ENCODE peak calls at places on chromosomes 16 and 17, in five cellular contexts. W, U, B, Q and L are unnamed samples.

GRCh38 chr17:32646941-32647340 is 160.1 kb downstream of the CDK5R1 start:
- DNase-seq in W (no peak), U (no peak), B (no peak), Q (no peak), L (no peak)

GRCh38 chr17:5705081-5705875 is 121.0 kb upstream of the NLRP1 start:
- DNase-seq in W (no peak), U (no peak), B (peak; percentile 36), Q (peak; percentile 37), L (peak; percentile 40)

GRCh38 chr17:28810437-28810836 is 32.2 kb downstream of the FAM222B start:
- DNase-seq in W (no peak), U (no peak), B (no peak), Q (no peak), L (no peak)

GRCh38 chr16:4384497-4384896 is 12.8 kb downstream of the VASN start:
- DNase-seq in W (no peak), U (no peak), B (peak; percentile 89), Q (peak; percentile 28), L (no peak)

GRCh38 chr17:5800646-5801045 is 216.3 kb upstream of the NLRP1 start:
- DNase-seq in W (no peak), U (no peak), B (no peak), Q (no peak), L (no peak)

GRCh38 chr17:12731839-12732238 is 57.5 kb upstream of the ARHGAP44 start:
- DNase-seq in W (no peak), U (no peak), B (no peak), Q (no peak), L (no peak)

GRCh38 chr17:79965806-79966205 is 69.9 kb downstream of the TBC1D16 start:
- DNase-seq in W (no peak), U (no peak), B (no peak), Q (no peak), L (no peak)

GRCh38 chr17:7822126-7822525 is 11.9 kb upstream of the KDM6B start:
- DNase-seq in W (no peak), U (no peak), B (no peak), Q (no peak), L (no peak)

GRCh38 chr16:31474173-31474714 is 2.3 kb downstream of the TGFB1I1 start:
- DNase-seq in W (no peak), U (no peak), B (no peak), Q (peak; percentile 44), L (no peak)

GRCh38 chr16:79767597-79768280 is 167.2 kb upstream of the MAF start:
- DNase-seq in W (no peak), U (peak; percentile 40), B (no peak), Q (no peak), L (no peak)

GRCh38 chr16:84788968-84789371 is 30.8 kb upstream of the CRISPLD2 start:
- DNase-seq in W (no peak), U (no peak), B (peak; percentile 65), Q (no peak), L (no peak)

GRCh38 chr17:31915456-31916100 is 14.1 kb upstream of the UTP6 start:
- DNase-seq in W (no peak), U (no peak), B (no peak), Q (no peak), L (no peak)

GRCh38 chr17:74512041-74512440 is 19.2 kb downstream of the CD300LB start:
- DNase-seq in W (no peak), U (no peak), B (no peak), Q (no peak), L (no peak)

GRCh38 chr17:51200295-51200694 is 34.1 kb downstream of the NME2 start:
- DNase-seq in W (no peak), U (no peak), B (no peak), Q (no peak), L (no peak)

GRCh38 chr16:14669776-14670175 is 24.3 kb downstream of the PLA2G10 start:
- DNase-seq in W (no peak), U (no peak), B (no peak), Q (no peak), L (no peak)

GRCh38 chr16:12518238-12519004 is 285.3 kb downstream of the CPPED1 start:
- DNase-seq in W (no peak), U (no peak), B (no peak), Q (no peak), L (no peak)
- TF ChIP-seq FOXM1 in W (no peak), U (no peak), B (no peak), Q (no peak), L (no peak)

DNA sequence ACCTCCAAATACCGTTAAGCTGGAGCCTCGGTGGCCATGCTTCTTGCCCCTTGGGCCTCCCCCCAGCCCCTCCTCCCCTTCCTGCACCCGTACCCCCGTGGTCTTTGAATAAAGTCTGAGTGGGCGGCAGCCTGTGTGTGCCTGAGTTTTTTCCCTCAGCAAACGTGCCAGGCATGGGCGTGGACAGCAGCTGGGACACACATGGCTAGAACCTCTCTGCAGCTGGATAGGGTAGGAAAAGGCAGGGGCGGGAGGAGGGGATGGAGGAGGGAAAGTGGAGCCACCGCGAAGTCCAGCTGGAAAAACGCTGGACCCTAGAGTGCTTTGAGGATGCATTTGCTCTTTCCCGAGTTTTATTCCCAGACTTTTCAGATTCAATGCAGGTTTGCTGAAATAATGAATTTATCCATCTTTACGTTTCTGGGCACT is 928 bp downstream of the HBA1 start:
- DNase-seq in W (no peak), U (no peak), B (peak; percentile 70), Q (peak; percentile 23), L (no peak)
- TF ChIP-seq FOXM1 in W (no peak), U (no peak), B (no peak), Q (no peak), L (no peak)

GRCh38 chr17:10738516-10739258 is 8.9 kb upstream of the TMEM220 start:
- DNase-seq in W (no peak), U (peak; percentile 49), B (no peak), Q (no peak), L (no peak)
- TF ChIP-seq FOXM1 in W (no peak), U (no peak), B (no peak), Q (no peak), L (no peak)

GRCh38 chr17:10262451-10262850 is 64.0 kb upstream of the GAS7 start:
- DNase-seq in W (no peak), U (no peak), B (no peak), Q (no peak), L (no peak)

GRCh38 chr17:10265100-10265810 is 66.8 kb upstream of the GAS7 start:
- DNase-seq in W (peak; percentile 23), U (no peak), B (no peak), Q (no peak), L (no peak)

GRCh38 chr17:10268005-10268404 is 69.6 kb upstream of the GAS7 start:
- DNase-seq in W (no peak), U (no peak), B (no peak), Q (no peak), L (no peak)

GRCh38 chr17:10270258-10270657 is 71.9 kb upstream of the GAS7 start:
- DNase-seq in W (no peak), U (no peak), B (no peak), Q (no peak), L (no peak)

GRCh38 chr17:10266477-10266876 is 68.1 kb upstream of the GAS7 start:
- DNase-seq in W (peak; percentile 26), U (no peak), B (no peak), Q (no peak), L (no peak)
- TF ChIP-seq FOXM1 in W (no peak), U (no peak), B (no peak), Q (no peak), L (no peak)

DNA sequence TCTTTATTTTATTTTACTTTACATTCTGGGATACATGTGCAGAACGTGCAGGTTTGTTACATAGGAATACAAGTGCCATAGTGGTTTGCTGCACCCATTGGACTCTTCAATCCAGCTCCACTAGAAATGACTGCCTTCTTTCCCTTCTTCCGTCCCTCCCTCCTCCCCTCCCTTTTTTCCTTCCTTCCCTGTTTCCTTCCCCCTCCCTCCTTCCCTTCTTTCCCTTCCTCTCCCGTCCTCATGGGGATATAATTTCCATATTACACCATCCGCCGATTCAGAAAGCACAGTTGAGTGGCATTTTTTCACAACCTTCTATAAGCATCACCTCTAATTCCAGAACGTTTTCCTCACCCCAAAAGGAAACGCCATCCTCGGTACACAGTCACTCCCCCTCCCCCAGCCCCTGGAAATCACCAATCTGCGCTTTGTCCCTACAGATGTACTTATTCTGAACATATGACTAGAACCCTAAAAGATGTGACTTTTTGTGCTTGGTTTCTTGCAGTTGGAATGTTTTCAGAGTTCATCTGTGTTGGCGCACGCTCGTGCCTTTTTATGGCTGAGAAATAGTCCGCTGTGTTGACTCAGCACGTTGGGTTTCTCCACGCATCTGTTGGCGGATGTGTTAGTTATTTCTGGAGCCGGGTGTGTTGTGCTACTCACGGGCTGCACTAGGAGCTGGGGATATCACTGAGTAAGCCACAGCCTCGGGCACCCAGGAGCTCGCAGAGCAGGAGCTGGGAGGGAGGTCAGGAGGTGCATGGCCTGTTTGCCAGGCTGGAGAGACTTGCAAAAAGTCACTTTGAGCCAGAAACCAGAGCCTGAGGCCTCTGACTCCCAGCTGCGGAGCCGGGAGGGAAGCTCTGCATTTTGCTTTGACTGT is 336.4 kb downstream of the SEC14L1 start:
- DNase-seq in W (no peak), U (no peak), B (peak; percentile 91), Q (no peak), L (no peak)
- TF ChIP-seq FOXM1 in W (no peak), U (no peak), B (no peak), Q (no peak), L (no peak)